ENCODE peak calls at places on chromosomes 3 and 15, in seven cellular contexts. H is AG20443; D is NCI-H1436; O is ELF-1; B is WTC11; L is activated CD4-positive, alpha-beta T cell treated with anti-CD3 and anti-CD28 coated beads for 24 hours; Q is AML-193. Y is an unnamed sample.

GRCh38 chr15:38042707-38043445 is 108.4 kb downstream of the TMCO5A start:
- DNase-seq in H (no peak), D (no peak), O (no peak), B (no peak), L (no peak), Q (no peak), Y (no peak)

GRCh38 chr3:87127286-87127685 is 99.8 kb upstream of the CHMP2B start:
- DNase-seq in H (no peak), D (no peak), O (no peak), B (no peak), L (no peak), Q (no peak), Y (no peak)

GRCh38 chr15:84826369-84826823 is 9.2 kb downstream of the ALPK3 start:
- DNase-seq in H (peak; percentile 77), D (no peak), O (peak; percentile 71), B (peak; percentile 77), L (no peak), Q (no peak), Y (no peak)

GRCh38 chr3:15645740-15646490 is 44.4 kb downstream of the BTD start:
- DNase-seq in H (peak; percentile 83), D (no peak), O (peak; percentile 37), B (no peak), L (no peak), Q (no peak), Y (no peak)

GRCh38 chr15:60344987-60345386 is 52.8 kb downstream of the ANXA2 start:
- DNase-seq in H (peak; percentile 50), D (no peak), O (no peak), B (no peak), L (no peak), Q (no peak), Y (no peak)

GRCh38 chr3:62992520-62992919 is 117.3 kb upstream of the CADPS start:
- DNase-seq in H (no peak), D (no peak), O (no peak), B (no peak), L (no peak), Q (no peak), Y (no peak)

GRCh38 chr15:77094397-77095030 is 23.6 kb upstream of the TSPAN3 start:
- DNase-seq in H (no peak), D (no peak), O (peak; percentile 19), B (peak; percentile 65), L (no peak), Q (no peak), Y (no peak)

GRCh38 chr15:54374184-54374947 is 396.1 kb downstream of the UNC13C start:
- DNase-seq in H (no peak), D (no peak), O (no peak), B (peak; percentile 14), L (no peak), Q (no peak), Y (no peak)

GRCh38 chr15:78898540-78898939 is 25.9 kb downstream of the MORF4L1 start:
- DNase-seq in H (no peak), D (no peak), O (no peak), B (no peak), L (no peak), Q (no peak), Y (no peak)

GRCh38 chr15:64865998-64866520 is 24.3 kb downstream of the PLEKHO2 start:
- DNase-seq in H (peak; percentile 82), D (no peak), O (peak; percentile 86), B (peak; percentile 72), L (no peak), Q (no peak), Y (no peak)

GRCh38 chr3:187085021-187085666 is 54.2 kb downstream of the RPL39L start:
- DNase-seq in H (no peak), D (no peak), O (no peak), B (no peak), L (no peak), Q (no peak), Y (no peak)

GRCh38 chr3:47782538-47783308 is 1.0 kb upstream of the SMARCC1 start:
- DNase-seq in H (no peak), D (no peak), O (no peak), B (no peak), L (no peak), Q (no peak), Y (no peak)

GRCh38 chr3:134001251-134001650 is 28.5 kb downstream of the SLCO2A1 start:
- DNase-seq in H (no peak), D (no peak), O (no peak), B (no peak), L (no peak), Q (no peak), Y (no peak)

GRCh38 chr3:64191822-64192221 is 33.4 kb downstream of the PRICKLE2 start:
- DNase-seq in H (no peak), D (no peak), O (no peak), B (no peak), L (no peak), Q (no peak), Y (no peak)

GRCh38 chr3:186901135-186901734 is 29.1 kb upstream of the ST6GAL1 start:
- DNase-seq in H (no peak), D (no peak), O (no peak), B (no peak), L (no peak), Q (no peak), Y (no peak)

GRCh38 chr3:23805228-23805880 is 401 bp upstream of the UBE2E1 start:
- DNase-seq in H (no peak), D (no peak), O (peak; percentile 18), B (peak; percentile 38), L (no peak), Q (no peak), Y (no peak)

GRCh38 chr3:183381179-183381578 is 47.2 kb downstream of the MCF2L2 start:
- DNase-seq in H (no peak), D (peak; percentile 40), O (no peak), B (no peak), L (no peak), Q (no peak), Y (peak; percentile 30)

GRCh38 chr3:40047406-40047805 is 238.0 kb downstream of the MYRIP start:
- DNase-seq in H (no peak), D (no peak), O (no peak), B (no peak), L (no peak), Q (no peak), Y (no peak)

GRCh38 chr3:134623615-134624245 is 27.1 kb downstream of the KY start:
- DNase-seq in H (no peak), D (no peak), O (no peak), B (peak; percentile 6), L (no peak), Q (no peak), Y (no peak)

GRCh38 chr3:7897643-7898042 is 604.0 kb upstream of the LMCD1 start:
- DNase-seq in H (no peak), D (no peak), O (no peak), B (no peak), L (no peak), Q (no peak), Y (no peak)

GRCh38 chr15:60520825-60521368 is 42.0 kb upstream of the ICE2 start:
- DNase-seq in H (peak; percentile 49), D (peak; percentile 57), O (peak; percentile 55), B (peak; percentile 83), L (peak; percentile 70), Q (peak; percentile 38), Y (peak; percentile 27)

GRCh38 chr3:129599607-129600006 is 6.9 kb downstream of the PLXND1 start:
- DNase-seq in H (peak; percentile 73), D (no peak), O (peak; percentile 91), B (peak; percentile 56), L (no peak), Q (peak; percentile 86), Y (no peak)

GRCh38 chr3:46280105-46280797 is 38.0 kb downstream of the CCR3 start:
- DNase-seq in H (no peak), D (no peak), O (no peak), B (no peak), L (peak; percentile 59), Q (no peak), Y (no peak)

GRCh38 chr15:39115379-39116057 is 465.4 kb upstream of the THBS1 start:
- DNase-seq in H (peak; percentile 34), D (no peak), O (no peak), B (no peak), L (no peak), Q (no peak), Y (no peak)

GRCh38 chr15:90259524-90259923 is 5.9 kb upstream of the NGRN start:
- DNase-seq in H (no peak), D (no peak), O (no peak), B (no peak), L (no peak), Q (no peak), Y (no peak)

GRCh38 chr3:167821248-167821805 is 85.8 kb downstream of the SERPINI1 start:
- DNase-seq in H (no peak), D (no peak), O (no peak), B (no peak), L (no peak), Q (no peak), Y (no peak)

GRCh38 chr3:129722527-129722926 is 116.1 kb upstream of the PLXND1 start:
- DNase-seq in H (no peak), D (no peak), O (no peak), B (no peak), L (no peak), Q (no peak), Y (no peak)

GRCh38 chr15:67089218-67090193 is 24.1 kb downstream of the SMAD3 start:
- DNase-seq in H (no peak), D (no peak), O (no peak), B (no peak), L (no peak), Q (no peak), Y (no peak)

GRCh38 chr3:71226565-71227281 is 356.8 kb downstream of the FOXP1 start:
- DNase-seq in H (no peak), D (no peak), O (no peak), B (no peak), L (peak; percentile 80), Q (peak; percentile 12), Y (no peak)

GRCh38 chr15:69972436-69972835 is 125.3 kb downstream of the TLE3 start:
- DNase-seq in H (no peak), D (no peak), O (no peak), B (no peak), L (no peak), Q (no peak), Y (no peak)

GRCh38 chr3:196778755-196779154 is 39.1 kb downstream of the PAK2 start:
- DNase-seq in H (peak; percentile 67), D (no peak), O (no peak), B (no peak), L (no peak), Q (no peak), Y (no peak)

GRCh38 chr3:165463546-165463945 is 267.4 kb upstream of the SLITRK3 start:
- DNase-seq in H (no peak), D (no peak), O (no peak), B (no peak), L (no peak), Q (no peak), Y (no peak)

GRCh38 chr15:64466408-64467116 is 6.2 kb downstream of the ZNF609 start:
- DNase-seq in H (no peak), D (no peak), O (peak; percentile 14), B (no peak), L (no peak), Q (no peak), Y (no peak)